ENCODE peak calls at places on chromosome 5, in six cellular contexts. One of them, this sample, is unnamed.

GRCh38 chr5:55338810-55339243 is 31.0 kb downstream of the MTREX start:
- DNase-seq in left ventricle myocardium inferior: no peak
- DNase-seq in Panc1: no peak
- DNase-seq in epithelial cell of esophagus: no peak
- DNase-seq in glutamatergic neuron: no peak
- DNase-seq in tibial artery: peak
- DNase-seq in this sample: no peak

GRCh38 chr5:72562717-72563116 is 55.5 kb upstream of the ZNF366 start:
- DNase-seq in Panc1: no peak
- DNase-seq in glutamatergic neuron: no peak
- DNase-seq in epithelial cell of esophagus: no peak
- DNase-seq in left ventricle myocardium inferior: no peak
- DNase-seq in tibial artery: no peak
- DNase-seq in this sample: no peak

GRCh38 chr5:1874820-1875219 is 7.9 kb downstream of the IRX4 start:
- DNase-seq in left ventricle myocardium inferior: no peak
- DNase-seq in Panc1: no peak
- DNase-seq in epithelial cell of esophagus: no peak
- DNase-seq in glutamatergic neuron: peak
- DNase-seq in tibial artery: no peak
- DNase-seq in this sample: no peak

GRCh38 chr5:71932649-71933338 is 174.5 kb upstream of the MAP1B start:
- DNase-seq in Panc1: peak
- DNase-seq in epithelial cell of esophagus: peak
- DNase-seq in glutamatergic neuron: peak
- DNase-seq in left ventricle myocardium inferior: peak
- DNase-seq in tibial artery: peak
- DNase-seq in this sample: peak

GRCh38 chr5:176542135-176542595 is 5.0 kb upstream of the RNF44 start:
- DNase-seq in tibial artery: no peak
- DNase-seq in left ventricle myocardium inferior: peak
- DNase-seq in epithelial cell of esophagus: no peak
- DNase-seq in glutamatergic neuron: no peak
- DNase-seq in Panc1: no peak
- DNase-seq in this sample: no peak

GRCh38 chr5:78912085-78912771 is 72.9 kb downstream of the ARSB start:
- DNase-seq in glutamatergic neuron: no peak
- DNase-seq in Panc1: no peak
- DNase-seq in left ventricle myocardium inferior: no peak
- DNase-seq in tibial artery: no peak
- DNase-seq in epithelial cell of esophagus: no peak
- DNase-seq in this sample: no peak

GRCh38 chr5:132376694-132377641 is 7.5 kb downstream of the SLC22A5 start:
- DNase-seq in epithelial cell of esophagus: no peak
- DNase-seq in glutamatergic neuron: no peak
- DNase-seq in Panc1: no peak
- DNase-seq in tibial artery: no peak
- DNase-seq in left ventricle myocardium inferior: no peak
- DNase-seq in this sample: no peak

GRCh38 chr5:151094054-151094858 is 13.4 kb upstream of the TNIP1 start:
- DNase-seq in epithelial cell of esophagus: peak
- DNase-seq in glutamatergic neuron: no peak
- DNase-seq in tibial artery: no peak
- DNase-seq in Panc1: no peak
- DNase-seq in left ventricle myocardium inferior: no peak
- DNase-seq in this sample: peak

GRCh38 chr5:150398432-150399157 is 14.1 kb downstream of the CD74 start:
- DNase-seq in left ventricle myocardium inferior: no peak
- DNase-seq in tibial artery: no peak
- DNase-seq in glutamatergic neuron: no peak
- DNase-seq in Panc1: no peak
- DNase-seq in epithelial cell of esophagus: peak
- DNase-seq in this sample: no peak

GRCh38 chr5:132591140-132591539 is 34.4 kb downstream of the RAD50 start:
- DNase-seq in tibial artery: no peak
- DNase-seq in epithelial cell of esophagus: no peak
- DNase-seq in Panc1: no peak
- DNase-seq in glutamatergic neuron: no peak
- DNase-seq in left ventricle myocardium inferior: no peak
- DNase-seq in this sample: no peak

GRCh38 chr5:68749648-68750047 is 344.2 kb upstream of the SLC30A5 start:
- DNase-seq in epithelial cell of esophagus: peak
- DNase-seq in Panc1: no peak
- DNase-seq in tibial artery: no peak
- DNase-seq in left ventricle myocardium inferior: no peak
- DNase-seq in glutamatergic neuron: no peak
- DNase-seq in this sample: peak

GRCh38 chr5:37496902-37497445 is 117.9 kb downstream of the WDR70 start:
- DNase-seq in Panc1: no peak
- DNase-seq in epithelial cell of esophagus: no peak
- DNase-seq in tibial artery: no peak
- DNase-seq in left ventricle myocardium inferior: no peak
- DNase-seq in glutamatergic neuron: no peak
- DNase-seq in this sample: no peak

GRCh38 chr5:158498959-158499679 is 600.6 kb downstream of the EBF1 start:
- DNase-seq in tibial artery: no peak
- DNase-seq in glutamatergic neuron: no peak
- DNase-seq in epithelial cell of esophagus: no peak
- DNase-seq in left ventricle myocardium inferior: no peak
- DNase-seq in Panc1: no peak
- DNase-seq in this sample: no peak

GRCh38 chr5:95285406-95285761 is 490 bp upstream of the MCTP1 start:
- DNase-seq in epithelial cell of esophagus: peak
- DNase-seq in tibial artery: no peak
- DNase-seq in glutamatergic neuron: no peak
- DNase-seq in left ventricle myocardium inferior: no peak
- DNase-seq in Panc1: no peak
- DNase-seq in this sample: no peak

GRCh38 chr5:78540335-78541057 is 108.1 kb downstream of the LHFPL2 start:
- DNase-seq in tibial artery: peak
- DNase-seq in epithelial cell of esophagus: no peak
- DNase-seq in Panc1: no peak
- DNase-seq in left ventricle myocardium inferior: no peak
- DNase-seq in glutamatergic neuron: no peak
- DNase-seq in this sample: no peak

GRCh38 chr5:135139397-135140134 is 105.5 kb upstream of the PITX1 start:
- DNase-seq in left ventricle myocardium inferior: no peak
- DNase-seq in glutamatergic neuron: no peak
- DNase-seq in tibial artery: no peak
- DNase-seq in Panc1: no peak
- DNase-seq in epithelial cell of esophagus: peak
- DNase-seq in this sample: peak

GRCh38 chr5:117084052-117084451 is 509.4 kb upstream of the SEMA6A start:
- DNase-seq in left ventricle myocardium inferior: no peak
- DNase-seq in glutamatergic neuron: no peak
- DNase-seq in tibial artery: no peak
- DNase-seq in epithelial cell of esophagus: peak
- DNase-seq in Panc1: no peak
- DNase-seq in this sample: peak

GRCh38 chr5:111143910-111144309 is 51.8 kb downstream of the WDR36 start:
- DNase-seq in left ventricle myocardium inferior: peak
- DNase-seq in epithelial cell of esophagus: peak
- DNase-seq in Panc1: no peak
- DNase-seq in glutamatergic neuron: no peak
- DNase-seq in tibial artery: peak
- DNase-seq in this sample: peak

GRCh38 chr5:157477814-157478494 is 17.9 kb downstream of the NIPAL4 start:
- DNase-seq in epithelial cell of esophagus: no peak
- DNase-seq in Panc1: no peak
- DNase-seq in tibial artery: no peak
- DNase-seq in glutamatergic neuron: no peak
- DNase-seq in left ventricle myocardium inferior: no peak
- DNase-seq in this sample: no peak

DNA sequence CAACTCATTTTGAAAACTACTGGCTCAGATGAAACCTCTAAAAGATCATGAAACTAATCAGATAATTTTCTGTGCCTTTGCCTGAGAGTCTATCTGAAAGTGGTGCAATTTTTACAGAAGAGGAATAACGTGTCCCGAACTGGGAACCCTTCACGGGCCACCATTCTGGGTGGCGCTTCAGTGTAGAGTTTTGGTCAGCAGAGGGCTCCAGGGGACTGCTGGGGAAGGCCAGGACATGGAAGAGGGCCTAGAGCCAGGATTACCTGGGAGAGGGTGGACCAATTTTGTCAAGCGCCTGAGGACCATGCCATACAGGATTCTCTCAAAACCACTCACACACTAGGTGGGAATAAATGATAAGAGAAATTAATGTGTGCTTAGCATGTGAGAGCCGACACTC is 49.7 kb upstream of the PLEKHG4B start:
- DNase-seq in glutamatergic neuron: peak
- DNase-seq in Panc1: no peak
- DNase-seq in left ventricle myocardium inferior: no peak
- DNase-seq in epithelial cell of esophagus: peak
- DNase-seq in tibial artery: no peak
- DNase-seq in this sample: peak
- TF ChIP-seq CTCF in glutamatergic neuron: no peak
- TF ChIP-seq CTCF in Panc1: peak
- TF ChIP-seq CTCF in left ventricle myocardium inferior: peak
- TF ChIP-seq CTCF in epithelial cell of esophagus: peak
- TF ChIP-seq CTCF in tibial artery: no peak
- TF ChIP-seq CTCF in this sample: peak

DNA sequence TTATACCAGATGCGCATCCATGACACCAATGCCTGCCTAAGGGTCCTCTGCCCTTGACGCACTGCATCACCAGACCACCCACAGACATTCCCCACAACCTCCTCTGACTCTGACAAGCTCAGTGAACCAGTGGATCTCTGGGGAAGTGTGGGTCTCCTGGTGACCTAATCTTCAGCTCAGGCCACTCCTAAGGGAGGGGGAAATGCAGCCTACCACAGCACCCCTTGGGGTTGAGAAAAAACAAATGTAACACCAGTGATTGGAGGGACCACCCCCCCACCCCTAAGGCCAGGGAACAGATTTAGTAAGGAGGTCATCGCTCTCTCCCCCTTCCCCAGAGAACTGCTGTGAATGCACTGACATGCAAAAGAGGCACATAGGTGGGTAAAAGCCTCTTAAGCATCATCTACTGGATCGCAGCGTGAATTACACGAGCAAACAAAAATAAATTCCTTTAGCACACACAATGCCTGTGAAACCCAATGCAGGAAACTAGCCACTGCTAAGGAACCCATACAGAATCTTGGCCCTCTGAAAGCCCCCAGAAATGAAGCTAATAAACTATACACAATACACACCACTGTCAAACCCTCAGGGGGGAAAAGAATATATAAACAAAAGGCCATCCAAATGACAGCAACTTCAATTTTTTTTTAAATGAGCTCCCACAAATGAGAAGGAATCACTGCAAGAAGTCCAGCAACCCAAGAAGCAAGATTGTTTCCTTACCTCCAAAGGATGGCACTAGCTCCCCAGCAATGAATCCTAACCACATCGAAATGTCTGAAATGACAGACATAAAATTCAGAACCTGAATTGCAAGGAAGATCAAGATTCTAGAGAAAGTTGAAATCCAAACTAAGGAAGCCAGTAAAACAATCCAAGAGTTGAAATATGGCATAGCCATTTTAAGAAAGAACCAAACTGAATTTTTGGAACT is 513.7 kb upstream of the PTGER4 start:
- DNase-seq in Panc1: no peak
- DNase-seq in left ventricle myocardium inferior: no peak
- DNase-seq in glutamatergic neuron: no peak
- DNase-seq in tibial artery: no peak
- DNase-seq in epithelial cell of esophagus: peak
- DNase-seq in this sample: peak
- TF ChIP-seq CTCF in Panc1: peak
- TF ChIP-seq CTCF in left ventricle myocardium inferior: peak
- TF ChIP-seq CTCF in glutamatergic neuron: no peak
- TF ChIP-seq CTCF in tibial artery: no peak
- TF ChIP-seq CTCF in epithelial cell of esophagus: peak
- TF ChIP-seq CTCF in this sample: no peak

DNA sequence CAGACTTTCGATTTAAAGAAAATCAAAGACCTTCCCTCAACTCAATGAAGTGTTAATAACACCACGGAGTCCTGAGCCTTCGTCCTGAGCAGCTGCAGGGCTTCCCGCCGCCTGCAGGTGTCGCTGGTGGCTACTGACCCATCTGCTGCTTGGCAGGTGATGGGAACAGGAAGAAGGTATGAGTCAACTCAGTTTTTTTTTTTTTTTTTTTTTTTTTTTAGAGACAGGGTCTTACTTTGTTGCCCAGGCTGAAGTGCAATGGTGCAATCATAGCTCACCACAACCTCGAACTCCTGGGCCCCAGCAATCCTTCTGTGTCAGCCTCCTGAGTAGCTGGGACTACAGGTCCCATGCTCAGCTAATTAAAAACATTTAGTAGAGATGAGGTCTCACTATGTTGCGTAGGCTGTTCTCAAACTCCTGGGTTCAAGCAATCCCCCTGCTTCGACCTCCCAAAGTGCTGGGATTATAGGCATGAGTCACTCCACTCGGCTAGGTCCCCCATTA is 185.7 kb upstream of the IL12B start:
- DNase-seq in Panc1: no peak
- DNase-seq in left ventricle myocardium inferior: peak
- DNase-seq in tibial artery: peak
- DNase-seq in glutamatergic neuron: peak
- DNase-seq in epithelial cell of esophagus: peak
- DNase-seq in this sample: peak
- TF ChIP-seq CTCF in Panc1: peak
- TF ChIP-seq CTCF in left ventricle myocardium inferior: peak
- TF ChIP-seq CTCF in tibial artery: peak
- TF ChIP-seq CTCF in glutamatergic neuron: peak
- TF ChIP-seq CTCF in epithelial cell of esophagus: peak
- TF ChIP-seq CTCF in this sample: peak

DNA sequence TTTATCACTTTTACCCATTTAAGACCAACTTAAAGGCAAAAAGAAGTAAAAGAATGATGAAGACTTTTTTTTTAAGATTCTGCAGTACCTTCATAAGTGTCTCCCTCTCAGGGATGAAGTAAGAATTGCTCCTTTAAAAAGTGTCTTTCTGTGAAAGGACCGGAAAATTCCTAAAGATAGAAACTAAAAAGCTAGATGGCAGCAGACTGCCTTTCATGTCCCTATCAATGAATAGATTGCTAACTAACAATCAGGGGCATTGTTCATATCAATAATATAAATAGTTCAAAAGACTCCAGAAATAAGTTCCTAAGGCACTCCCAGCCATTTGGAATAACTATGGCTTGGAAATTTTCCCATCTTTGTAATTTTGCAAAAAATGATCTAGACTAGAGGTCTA is 558.0 kb downstream of the PDE4D start:
- DNase-seq in Panc1: no peak
- DNase-seq in glutamatergic neuron: no peak
- DNase-seq in epithelial cell of esophagus: no peak
- DNase-seq in tibial artery: no peak
- DNase-seq in left ventricle myocardium inferior: no peak
- DNase-seq in this sample: no peak
- TF ChIP-seq CTCF in Panc1: no peak
- TF ChIP-seq CTCF in glutamatergic neuron: no peak
- TF ChIP-seq CTCF in epithelial cell of esophagus: no peak
- TF ChIP-seq CTCF in tibial artery: no peak
- TF ChIP-seq CTCF in left ventricle myocardium inferior: peak
- TF ChIP-seq CTCF in this sample: no peak

This sample was measured in bronchial epithelial cell.